ENCODE peak calls at places on chromosomes 11 and 22, in nine cellular contexts. K is EH; C is activated naive CD4-positive, alpha-beta T cell; N is esophagus squamous epithelium; Q is DMS153; F is activated B cell treated with CpG ODN at 0.5 μM for 24 hours; L is activated CD8-positive, alpha-beta memory T cell treated with anti-CD3 and anti-CD28 coated beads, Interleukin-2, amount 50 U/mL, for 48 hours; P is ELR; D is dermis microvascular lymphatic vessel endothelial cell. V is an unnamed sample.

GRCh38 chr11:64262271-64263002 is 11.1 kb downstream of the PLCB3 start:
- DNase-seq in C (no peak), L (no peak), K (no peak), N (no peak), D (no peak), P (no peak), Q (no peak), F (no peak), V (no peak)

GRCh38 chr11:112537846-112538330 is 277.2 kb upstream of the PLET1 start:
- DNase-seq in F (no peak), Q (no peak), K (peak), L (no peak), P (no peak), N (no peak), D (no peak), C (no peak), V (no peak)

GRCh38 chr11:65615950-65616574 is 486 bp downstream of the PCNX3 start:
- DNase-seq in P (peak), C (no peak), N (no peak), F (no peak), Q (no peak), D (peak), L (no peak), K (peak), V (peak)

GRCh38 chr22:41410311-41410751 is 28.6 kb downstream of the TEF start:
- DNase-seq in N (no peak), L (no peak), C (no peak), Q (no peak), F (no peak), P (no peak), D (no peak), K (no peak), V (no peak)

GRCh38 chr22:19735665-19736510 is 12.5 kb downstream of the GP1BB start:
- DNase-seq in Q (no peak), K (no peak), C (no peak), L (no peak), F (no peak), P (no peak), N (no peak), D (no peak), V (no peak)

GRCh38 chr22:41094036-41094435 is 1.6 kb downstream of the EP300 start:
- DNase-seq in K (peak), Q (no peak), L (no peak), C (no peak), D (peak), F (no peak), P (peak), N (no peak), V (peak)

GRCh38 chr11:74437441-74437840 is 29.9 kb downstream of the KCNE3 start:
- DNase-seq in C (no peak), K (peak), Q (no peak), L (no peak), P (no peak), D (peak), N (no peak), F (no peak), V (peak)

GRCh38 chr11:48138222-48138621 is 78.4 kb upstream of the OR4B1 start:
- DNase-seq in D (no peak), Q (no peak), F (no peak), P (no peak), N (no peak), L (no peak), C (no peak), K (no peak), V (no peak)

GRCh38 chr22:50530857-50531545 is 1.2 kb upstream of the TYMP start:
- DNase-seq in C (peak), L (peak), P (peak), F (peak), Q (peak), N (peak), K (peak), D (peak), V (peak)

GRCh38 chr22:48758021-48758561 is 1069.6 kb downstream of the BRD1 start:
- DNase-seq in C (no peak), F (no peak), P (no peak), K (no peak), Q (peak), N (no peak), L (peak), D (no peak), V (no peak)

GRCh38 chr11:46253258-46254134 is 24.0 kb upstream of the CREB3L1 start:
- DNase-seq in L (no peak), K (no peak), P (peak), N (no peak), Q (no peak), F (no peak), D (no peak), C (no peak), V (no peak)

GRCh38 chr11:62671604-62672528 is at the start of the genes LBHD1 and UQCC3:
- DNase-seq in N (peak), D (peak), L (peak), F (peak), P (peak), K (peak), Q (peak), C (peak), V (peak)

GRCh38 chr11:87125257-87125656 is 87.5 kb downstream of the TMEM135 start:
- DNase-seq in P (no peak), K (no peak), C (no peak), F (no peak), N (no peak), Q (no peak), D (no peak), L (no peak), V (no peak)

GRCh38 chr11:65498042-65498726 is 661 bp upstream of the MALAT1 start:
- DNase-seq in N (no peak), D (peak), F (peak), C (no peak), L (peak), Q (no peak), P (peak), K (peak), V (peak)

GRCh38 chr11:68436985-68437926 is 23.3 kb upstream of the PPP6R3 start:
- DNase-seq in K (peak), L (no peak), P (peak), Q (no peak), D (peak), F (no peak), C (no peak), N (no peak), V (peak)

GRCh38 chr11:95088946-95089619 is 563 bp upstream of the ENDOD1 start:
- DNase-seq in N (no peak), C (no peak), F (no peak), Q (no peak), K (no peak), P (no peak), L (no peak), D (no peak), V (no peak)

GRCh38 chr11:110886241-110886640 is 174.0 kb upstream of the ARHGAP20 start:
- DNase-seq in K (no peak), L (no peak), D (no peak), F (no peak), N (no peak), Q (no peak), C (no peak), P (no peak), V (no peak)

GRCh38 chr11:60634151-60634550 is 65.3 kb upstream of the MS4A8 start:
- DNase-seq in N (no peak), P (peak), L (no peak), K (no peak), C (no peak), D (peak), Q (no peak), F (no peak), V (peak)

GRCh38 chr22:46794067-46794466 is 31.6 kb downstream of the TBC1D22A start:
- DNase-seq in F (peak), K (no peak), L (peak), N (no peak), Q (no peak), D (no peak), P (no peak), C (no peak), V (no peak)

GRCh38 chr11:117849781-117850414 is 25.4 kb upstream of the FXYD2 start:
- DNase-seq in Q (no peak), P (no peak), N (no peak), F (no peak), D (no peak), C (no peak), K (no peak), L (no peak), V (no peak)

GRCh38 chr11:58919561-58919960 is 19.7 kb upstream of the GLYATL1 start:
- DNase-seq in F (no peak), K (peak), P (peak), N (no peak), L (no peak), C (no peak), Q (no peak), D (no peak), V (no peak)

GRCh38 chr11:1153951-1154487 is 3.7 kb upstream of the MUC5AC start:
- DNase-seq in Q (no peak), D (peak), N (no peak), P (peak), F (peak), L (peak), K (peak), C (no peak), V (peak)

GRCh38 chr11:92670293-92670890 is 299.1 kb upstream of the MTNR1B start:
- DNase-seq in P (no peak), K (peak), Q (peak), C (no peak), D (no peak), L (no peak), N (no peak), F (no peak), V (no peak)

GRCh38 chr22:39449708-39450107 is 7.1 kb upstream of the MGAT3 start:
- DNase-seq in L (no peak), P (no peak), Q (no peak), D (no peak), F (no peak), C (no peak), K (no peak), N (no peak), V (no peak)

GRCh38 chr11:83115551-83115950 is 41.4 kb upstream of the PCF11 start:
- DNase-seq in N (no peak), D (no peak), C (no peak), K (no peak), L (no peak), F (no peak), P (no peak), Q (no peak), V (no peak)

GRCh38 chr22:20029550-20030225 is 8.8 kb downstream of the TANGO2 start:
- DNase-seq in K (no peak), Q (no peak), N (no peak), L (no peak), D (no peak), F (no peak), P (no peak), C (no peak), V (no peak)